ENCODE peak calls at places on chromosomes 13 and 19, in eight cellular contexts. O, R, I, N, Y, L, D and A are unnamed samples.

GRCh38 chr13:38369058-38369457 is 19.4 kb downstream of the UFM1 start:
- DNase-seq in Y (no peak), L (no peak), O (no peak), R (no peak), N (no peak), I (no peak), D (no peak), A (no peak)

GRCh38 chr19:36627057-36627456 is 21.9 kb downstream of the ZNF382 start:
- DNase-seq in D (no peak), Y (no peak), O (no peak), N (no peak), R (no peak), I (no peak), L (no peak), A (no peak)

GRCh38 chr19:46488551-46488950 is 7.1 kb downstream of the PNMA8B start:
- DNase-seq in I (no peak), R (no peak), N (no peak), L (no peak), D (no peak), O (no peak), Y (no peak), A (no peak)

GRCh38 chr13:32504263-32504662 is 34.3 kb downstream of the N4BP2L2 start:
- DNase-seq in Y (no peak), O (no peak), N (no peak), I (no peak), R (no peak), L (no peak), D (no peak), A (no peak)

GRCh38 chr19:12784871-12785430 is 6.3 kb upstream of the JUNB start:
- DNase-seq in L (peak; percentile 26), D (no peak), Y (no peak), R (peak; percentile 40), I (no peak), O (no peak), N (peak; percentile 42), A (no peak)

GRCh38 chr13:34465423-34465922 is 476.6 kb upstream of the NBEA start:
- DNase-seq in N (no peak), D (no peak), R (no peak), O (no peak), Y (no peak), L (no peak), I (no peak), A (no peak)

GRCh38 chr13:72850959-72851677 is 69.2 kb downstream of the PIBF1 start:
- DNase-seq in R (no peak), O (no peak), D (no peak), Y (no peak), I (no peak), L (no peak), N (no peak), A (no peak)

GRCh38 chr19:6453951-6454565 is 5.5 kb downstream of the SLC25A23 start:
- DNase-seq in O (no peak), R (no peak), L (no peak), D (no peak), Y (no peak), N (no peak), I (no peak), A (no peak)

GRCh38 chr13:102117175-102117830 is 284.5 kb downstream of the FGF14 start:
- DNase-seq in N (no peak), L (no peak), I (no peak), R (no peak), O (no peak), D (no peak), Y (no peak), A (no peak)

GRCh38 chr13:109196896-109197295 is 567.5 kb downstream of the MYO16 start:
- DNase-seq in O (no peak), N (peak; percentile 4), L (no peak), I (peak; percentile 26), R (no peak), Y (no peak), D (no peak), A (peak; percentile 17)

GRCh38 chr13:110907951-110908898 is 6.6 kb downstream of the ANKRD10 start:
- DNase-seq in L (peak; percentile 72), D (no peak), I (no peak), R (no peak), O (no peak), N (peak; percentile 53), Y (no peak), A (peak; percentile 67)

GRCh38 chr19:5717215-5717614 is 2.7 kb downstream of the LONP1 start:
- DNase-seq in D (no peak), O (no peak), N (no peak), R (no peak), Y (no peak), L (no peak), I (no peak), A (no peak)

GRCh38 chr13:113848020-113848419 is 15.9 kb downstream of the GAS6 start:
- DNase-seq in Y (no peak), L (no peak), I (no peak), D (no peak), O (no peak), N (no peak), R (no peak), A (no peak)

GRCh38 chr19:35545855-35546381 is 492 bp downstream of the TMEM147 start:
- DNase-seq in N (peak; percentile 64), L (no peak), R (peak; percentile 32), I (no peak), Y (no peak), D (no peak), O (peak; percentile 42), A (peak; percentile 33)

GRCh38 chr13:101297794-101298193 is 118.5 kb downstream of the NALCN start:
- DNase-seq in N (no peak), L (no peak), R (no peak), Y (no peak), D (no peak), I (no peak), O (no peak), A (no peak)

GRCh38 chr13:72953391-72953960 is 105.3 kb upstream of the KLF5 start:
- DNase-seq in R (no peak), N (no peak), L (no peak), I (no peak), Y (no peak), D (no peak), O (no peak), A (no peak)

GRCh38 chr13:41188584-41188983 is 5.8 kb downstream of the KBTBD7 start:
- DNase-seq in N (peak; percentile 16), O (no peak), Y (no peak), D (no peak), R (no peak), L (peak; percentile 89), I (no peak), A (no peak)

GRCh38 chr19:5321851-5322681 is 18.5 kb downstream of the PTPRS start:
- DNase-seq in L (no peak), O (peak; percentile 13), N (no peak), Y (no peak), R (no peak), D (no peak), I (no peak), A (no peak)

GRCh38 chr19:9032136-9032626 is 22.0 kb upstream of the MUC16 start:
- DNase-seq in O (no peak), L (no peak), I (no peak), Y (no peak), D (no peak), R (no peak), N (no peak), A (no peak)

GRCh38 chr13:49690990-49691886 is at the start of gene EBPL:
- DNase-seq in Y (peak; percentile 94), I (peak; percentile 79), N (peak; percentile 91), R (peak; percentile 85), L (peak; percentile 86), D (peak; percentile 88), O (peak; percentile 92), A (peak; percentile 97)

GRCh38 chr19:14731200-14731599 is 41.4 kb downstream of the ZNF333 start:
- DNase-seq in D (no peak), O (no peak), Y (no peak), R (no peak), I (no peak), L (no peak), N (no peak), A (peak; percentile 32)

GRCh38 chr19:12703056-12703455 is 6.6 kb upstream of the FBXW9 start:
- DNase-seq in Y (no peak), O (no peak), L (peak; percentile 43), N (peak; percentile 58), I (peak; percentile 85), R (no peak), D (peak; percentile 93), A (peak; percentile 79)

GRCh38 chr13:36919833-36920611 is at the start of gene SMAD9:
- DNase-seq in R (no peak), L (peak; percentile 67), I (peak; percentile 57), D (no peak), N (peak; percentile 95), O (peak; percentile 85), Y (peak; percentile 71), A (peak; percentile 86)

GRCh38 chr19:3054972-3055740 is 7.1 kb downstream of the TLE5 start:
- DNase-seq in D (no peak), L (peak; percentile 17), O (no peak), R (no peak), Y (no peak), I (no peak), N (no peak), A (no peak)
- H3K4me1 ChIP-seq in D (peaks cover 4% of the 10 kb centered on the region), L (peaks cover 24% of the 10 kb centered on the region), O (peaks cover 47% of the 10 kb centered on the region), R (peaks cover 31% of the 10 kb centered on the region), Y (peaks cover 12% of the 10 kb centered on the region), I (peaks cover 4% of the 10 kb centered on the region), N (no peaks in the 10 kb centered on the region), A (peaks cover 60% of the 10 kb centered on the region)

GRCh38 chr19:41801031-41801430 is 4.6 kb downstream of the CEACAM3 start:
- DNase-seq in R (no peak), D (no peak), N (no peak), I (no peak), L (no peak), O (no peak), Y (no peak), A (no peak)
- H3K4me1 ChIP-seq in R (no peaks in the 10 kb centered on the region), D (no peaks in the 10 kb centered on the region), N (no peaks in the 10 kb centered on the region), I (no peaks in the 10 kb centered on the region), L (no peaks in the 10 kb centered on the region), O (peaks cover 49% of the 10 kb centered on the region), Y (no peaks in the 10 kb centered on the region), A (no peaks in the 10 kb centered on the region)

DNA sequence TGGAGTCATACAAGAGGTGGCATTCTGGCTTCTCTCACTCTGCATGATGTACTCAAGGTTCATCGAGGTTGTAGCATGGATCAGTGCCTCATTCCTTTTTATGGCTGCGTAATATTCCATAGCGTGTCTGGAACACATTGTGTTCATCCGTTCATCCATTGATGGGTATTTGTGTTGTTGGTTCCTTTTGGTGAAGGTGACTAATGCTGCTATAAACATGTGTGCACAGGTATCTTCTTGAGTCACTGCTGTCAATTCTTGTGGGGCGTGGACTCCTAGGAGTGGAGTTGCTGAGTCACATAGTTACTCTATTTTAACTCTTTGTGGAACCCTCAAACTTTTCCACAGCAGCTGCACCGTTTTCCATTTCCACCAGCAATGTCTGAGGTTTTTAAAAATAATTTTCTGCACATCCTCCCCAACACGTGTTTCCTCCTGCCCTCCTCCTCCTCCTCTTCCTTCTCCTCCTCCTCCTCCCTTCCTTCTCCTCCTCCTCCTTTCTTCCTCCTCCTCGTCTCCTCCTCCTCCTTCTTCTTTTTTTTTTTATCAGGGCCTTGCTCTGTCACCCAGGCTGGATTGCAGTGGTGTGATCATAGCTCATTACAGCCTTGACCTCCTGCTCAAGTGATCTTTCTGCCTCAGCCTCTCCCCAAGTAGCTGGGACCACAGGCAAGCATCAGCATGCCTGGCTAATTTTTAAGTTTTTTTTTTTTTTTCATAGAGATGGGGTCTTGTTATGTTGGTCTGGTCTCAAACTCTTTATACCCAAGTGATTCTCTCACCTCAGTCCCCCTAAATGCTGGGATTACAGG is 2.0 kb upstream of the TMEM221 start:
- DNase-seq in N (no peak), I (no peak), D (no peak), O (no peak), L (no peak), R (no peak), Y (no peak), A (no peak)
- H3K4me1 ChIP-seq in N (no peaks in the 10 kb centered on the region), I (peaks cover 5% of the 10 kb centered on the region), D (no peaks in the 10 kb centered on the region), O (peaks cover 16% of the 10 kb centered on the region), L (no peaks in the 10 kb centered on the region), R (peaks cover 4% of the 10 kb centered on the region), Y (peaks cover 8% of the 10 kb centered on the region), A (peaks cover 5% of the 10 kb centered on the region)

GRCh38 chr19:2048104-2048958 is 2.7 kb downstream of the MKNK2 start:
- DNase-seq in L (no peak), Y (no peak), D (no peak), I (no peak), R (no peak), O (no peak), N (no peak), A (no peak)
- H3K4me1 ChIP-seq in L (peaks cover 23% of the 10 kb centered on the region), Y (peaks cover 69% of the 10 kb centered on the region), D (peaks cover 7% of the 10 kb centered on the region), I (peaks cover 20% of the 10 kb centered on the region), R (peaks cover 76% of the 10 kb centered on the region), O (peaks cover 81% of the 10 kb centered on the region), N (peaks cover 18% of the 10 kb centered on the region), A (peaks cover 45% of the 10 kb centered on the region)